ENCODE peak calls at places on chromosomes 2 and 18, in nine cellular contexts. P is hepatocyte, U is AG04450, W is left ventricle myocardium inferior, F is right lobe of liver, Z is epithelial cell of esophagus, E is testis, J is transverse colon, K is choroid plexus epithelial cell. C is an unnamed sample.
A peak's percentile ranks its signal among the peaks of the same experiment; 100 is the strongest.

GRCh38 chr2:219748673-219749570 is 121.5 kb downstream of the SLC4A3 start:
- DNase-seq in F (no peak), E (no peak), J (no peak), P (no peak), K (no peak), Z (no peak), W (no peak), U (no peak), C (no peak)

GRCh38 chr2:45435316-45435715 is 175.8 kb downstream of the SRBD1 start:
- DNase-seq in Z (peak; percentile 81), P (peak; percentile 3), J (no peak), E (no peak), F (no peak), U (peak; percentile 23), W (no peak), K (peak; percentile 92), C (no peak)

GRCh38 chr2:197308635-197309368 is 1.8 kb downstream of the ANKRD44 start:
- DNase-seq in W (no peak), E (no peak), F (no peak), J (no peak), K (no peak), U (no peak), Z (no peak), P (no peak), C (no peak)

GRCh38 chr2:238476258-238476657 is 49.5 kb downstream of the ASB1 start:
- DNase-seq in J (no peak), Z (no peak), E (no peak), F (no peak), K (no peak), P (no peak), W (no peak), U (no peak), C (no peak)

GRCh38 chr2:129061079-129061785 is 742.6 kb upstream of the HS6ST1 start:
- DNase-seq in F (no peak), Z (peak; percentile 93), J (no peak), K (peak; percentile 33), P (peak; percentile 62), U (peak; percentile 45), W (no peak), E (no peak), C (no peak)

GRCh38 chr18:9736942-9737813 is 29.1 kb downstream of the RAB31 start:
- DNase-seq in U (no peak), J (peak; percentile 44), F (peak; percentile 13), P (peak; percentile 54), W (no peak), E (no peak), K (no peak), Z (peak; percentile 55), C (no peak)

GRCh38 chr2:201472411-201472810 is 20.9 kb downstream of the STRADB start:
- DNase-seq in J (no peak), P (no peak), U (no peak), E (no peak), K (peak; percentile 13), Z (peak; percentile 9), W (no peak), F (no peak), C (no peak)

GRCh38 chr2:19409001-19409400 is 50.6 kb upstream of the OSR1 start:
- DNase-seq in U (no peak), J (no peak), K (no peak), Z (peak; percentile 34), P (no peak), E (no peak), F (no peak), W (no peak), C (no peak)

GRCh38 chr2:159591221-159591620 is 25.1 kb downstream of the BAZ2B start:
- DNase-seq in W (no peak), Z (no peak), E (no peak), U (no peak), F (no peak), K (no peak), P (no peak), J (no peak), C (no peak)

GRCh38 chr2:39488450-39488849 is 51.4 kb upstream of the MAP4K3 start:
- DNase-seq in F (no peak), W (no peak), K (peak; percentile 98), E (peak; percentile 33), Z (peak; percentile 92), P (no peak), U (no peak), J (no peak), C (peak; percentile 92)

GRCh38 chr2:37376421-37377186 is 32.2 kb downstream of the QPCT start:
- DNase-seq in J (peak; percentile 33), P (peak; percentile 65), W (no peak), K (no peak), U (peak; percentile 75), F (no peak), Z (peak; percentile 80), E (no peak), C (no peak)

GRCh38 chr2:197184959-197185586 is 125.5 kb downstream of the ANKRD44 start:
- DNase-seq in K (peak; percentile 45), P (peak; percentile 20), Z (peak; percentile 18), F (peak; percentile 99), J (no peak), E (peak; percentile 32), W (peak; percentile 88), U (no peak), C (no peak)

GRCh38 chr2:122539920-122540319 is 784.5 kb downstream of the TSN start:
- DNase-seq in W (no peak), U (no peak), K (no peak), J (no peak), P (no peak), E (no peak), Z (no peak), F (no peak), C (no peak)
- TF ChIP-seq CTCF in W (no peak), U (no peak), K (no peak), J (no peak), P (no peak), E (no peak), Z (no peak), F (no peak), C (no peak)

DNA sequence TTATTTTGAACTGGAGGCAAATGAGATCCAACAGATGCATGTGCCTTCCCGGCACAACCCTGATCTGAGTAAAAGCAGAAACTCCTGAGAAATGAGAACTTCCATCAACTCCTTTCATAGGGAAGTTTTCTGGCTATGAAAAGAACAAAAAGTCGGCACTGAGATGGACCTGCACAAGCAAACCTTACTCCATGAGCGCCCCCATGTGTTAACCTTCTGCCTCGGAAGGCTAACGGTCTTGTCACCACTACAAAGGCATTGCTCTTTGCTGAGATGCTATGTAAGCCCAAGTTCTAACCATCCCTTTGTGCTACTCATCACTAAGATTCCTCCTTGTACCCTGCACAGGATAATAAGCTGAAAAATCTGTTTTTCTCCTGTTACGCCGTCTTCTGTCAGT is 57.3 kb upstream of the SULT1C3 start:
- DNase-seq in Z (peak; percentile 57), J (peak; percentile 10), W (no peak), U (no peak), F (no peak), E (peak; percentile 45), P (no peak), K (peak; percentile 52), C (no peak)
- TF ChIP-seq CTCF in Z (peak; percentile 34), J (no peak), W (no peak), U (peak; percentile 2), F (no peak), E (no peak), P (peak; percentile 12), K (peak; percentile 56), C (no peak)

GRCh38 chr2:95021847-95022246 is 3.7 kb upstream of the MAL start:
- DNase-seq in W (no peak), U (no peak), F (no peak), E (no peak), P (no peak), K (no peak), Z (no peak), J (no peak), C (no peak)

GRCh38 chr2:95024960-95025405 is 525 bp upstream of the MAL start:
- DNase-seq in P (no peak), J (no peak), W (no peak), Z (no peak), U (no peak), F (no peak), E (no peak), K (no peak), C (no peak)

GRCh38 chr2:95022309-95023221 is 2.9 kb upstream of the MAL start:
- DNase-seq in J (peak; percentile 65), E (peak; percentile 73), U (peak; percentile 21), Z (peak; percentile 56), W (peak; percentile 57), P (peak; percentile 50), K (peak; percentile 67), F (peak; percentile 61), C (no peak)

GRCh38 chr2:95024306-95024880 is 1.1 kb upstream of the MAL start:
- DNase-seq in Z (no peak), P (no peak), K (no peak), E (no peak), J (no peak), F (no peak), W (no peak), U (no peak), C (no peak)

DNA sequence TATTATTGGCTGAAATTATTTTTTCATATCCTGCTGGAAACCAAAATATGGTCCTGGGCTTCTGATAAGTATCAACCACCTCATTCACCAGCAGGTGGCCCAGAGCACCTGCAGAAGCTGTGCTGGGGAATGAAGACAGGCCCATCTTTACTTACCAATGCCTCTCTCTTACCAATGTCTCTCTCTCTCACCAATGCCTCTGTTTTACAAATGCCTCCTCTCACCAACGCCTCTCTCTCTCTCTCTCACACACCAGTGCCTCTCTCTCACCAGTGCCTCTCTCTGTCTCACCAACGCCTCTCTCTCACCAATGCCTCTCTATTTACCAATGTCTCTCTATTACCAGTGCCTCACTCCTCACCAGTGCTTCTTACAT is 2.3 kb upstream of the MAL start:
- DNase-seq in Z (peak; percentile 34), J (no peak), E (no peak), W (no peak), P (no peak), F (no peak), K (no peak), U (no peak), C (no peak)
- TF ChIP-seq CTCF in Z (peak; percentile 54), J (no peak), E (no peak), W (no peak), P (no peak), F (no peak), K (peak; percentile 2), U (no peak), C (no peak)

GRCh38 chr18:24396082-24396623 is 1.5 kb downstream of the OSBPL1A start:
- DNase-seq in U (no peak), P (no peak), J (no peak), Z (no peak), W (no peak), F (no peak), E (no peak), K (no peak), C (no peak)

GRCh38 chr18:24398515-24398914 is 891 bp upstream of the OSBPL1A start:
- DNase-seq in Z (peak; percentile 79), U (no peak), P (peak; percentile 19), E (no peak), W (no peak), J (peak; percentile 11), K (peak; percentile 39), F (no peak), C (no peak)

GRCh38 chr18:24397131-24397693 is 412 bp downstream of the OSBPL1A start:
- DNase-seq in Z (peak; percentile 68), P (peak; percentile 65), K (peak; percentile 86), F (peak; percentile 62), J (peak; percentile 67), W (no peak), U (peak; percentile 21), E (peak; percentile 93), C (peak; percentile 86)

GRCh38 chr18:24395049-24395780 is 2.4 kb downstream of the OSBPL1A start:
- DNase-seq in F (no peak), W (no peak), Z (peak; percentile 16), E (no peak), J (no peak), P (peak; percentile 16), K (peak; percentile 40), U (no peak), C (no peak)

GRCh38 chr18:24397694-24398365 is at the start of gene OSBPL1A:
- DNase-seq in K (peak; percentile 91), J (peak; percentile 96), F (peak; percentile 96), W (peak; percentile 95), E (peak; percentile 95), U (peak; percentile 59), P (peak; percentile 97), Z (peak; percentile 95), C (peak; percentile 97)
- TF ChIP-seq CTCF in K (no peak), J (no peak), F (no peak), W (peak; percentile 17), E (no peak), U (no peak), P (no peak), Z (no peak), C (no peak)